ENCODE peak calls at places on chromosomes 6 and 20, in eight cellular contexts. One of them, this sample, is unnamed.

GRCh38 chr20:41469868-41470267 is 103.2 kb upstream of the EMILIN3 start:
- DNase-seq in endodermal cell: no peak
- DNase-seq in NCI-H1417: no peak
- DNase-seq in T-helper 2 cell: no peak
- DNase-seq in NCI-H446 treated with DMSO at 0.1 percent for 48 hours: no peak
- DNase-seq in stimulated activated CD4-positive, alpha-beta T cell treated with anti-CD3 and anti-CD28 coated beads, Interleukin-12 subunit alpha, Interleukin-12 subunit beta, amount 100 ng/mL, for 48 hours: no peak
- DNase-seq in central memory CD4-positive, alpha-beta T cell: no peak
- DNase-seq in GDM1: no peak
- DNase-seq in this sample: no peak

GRCh38 chr6:150638765-150639164 is 39.1 kb downstream of the PLEKHG1 start:
- DNase-seq in endodermal cell: no peak
- DNase-seq in NCI-H1417: no peak
- DNase-seq in T-helper 2 cell: no peak
- DNase-seq in NCI-H446 treated with DMSO at 0.1 percent for 48 hours: no peak
- DNase-seq in stimulated activated CD4-positive, alpha-beta T cell treated with anti-CD3 and anti-CD28 coated beads, Interleukin-12 subunit alpha, Interleukin-12 subunit beta, amount 100 ng/mL, for 48 hours: no peak
- DNase-seq in central memory CD4-positive, alpha-beta T cell: no peak
- DNase-seq in GDM1: no peak
- DNase-seq in this sample: no peak

GRCh38 chr6:11427827-11428245 is 109.7 kb upstream of the TMEM170B start:
- DNase-seq in endodermal cell: no peak
- DNase-seq in NCI-H1417: no peak
- DNase-seq in T-helper 2 cell: no peak
- DNase-seq in NCI-H446 treated with DMSO at 0.1 percent for 48 hours: no peak
- DNase-seq in stimulated activated CD4-positive, alpha-beta T cell treated with anti-CD3 and anti-CD28 coated beads, Interleukin-12 subunit alpha, Interleukin-12 subunit beta, amount 100 ng/mL, for 48 hours: no peak
- DNase-seq in central memory CD4-positive, alpha-beta T cell: no peak
- DNase-seq in GDM1: no peak
- DNase-seq in this sample: no peak

GRCh38 chr6:144033816-144034540 is 25.9 kb upstream of the PLAGL1 start:
- DNase-seq in endodermal cell: no peak
- DNase-seq in NCI-H1417: no peak
- DNase-seq in T-helper 2 cell: no peak
- DNase-seq in NCI-H446 treated with DMSO at 0.1 percent for 48 hours: no peak
- DNase-seq in stimulated activated CD4-positive, alpha-beta T cell treated with anti-CD3 and anti-CD28 coated beads, Interleukin-12 subunit alpha, Interleukin-12 subunit beta, amount 100 ng/mL, for 48 hours: no peak
- DNase-seq in central memory CD4-positive, alpha-beta T cell: no peak
- DNase-seq in GDM1: no peak
- DNase-seq in this sample: no peak

GRCh38 chr20:51447765-51448148 is 94.8 kb downstream of the NFATC2 start:
- DNase-seq in endodermal cell: no peak
- DNase-seq in NCI-H1417: no peak
- DNase-seq in T-helper 2 cell: no peak
- DNase-seq in NCI-H446 treated with DMSO at 0.1 percent for 48 hours: no peak
- DNase-seq in stimulated activated CD4-positive, alpha-beta T cell treated with anti-CD3 and anti-CD28 coated beads, Interleukin-12 subunit alpha, Interleukin-12 subunit beta, amount 100 ng/mL, for 48 hours: no peak
- DNase-seq in central memory CD4-positive, alpha-beta T cell: no peak
- DNase-seq in GDM1: no peak
- DNase-seq in this sample: no peak

GRCh38 chr6:40661726-40662125 is 74.6 kb upstream of the LRFN2 start:
- DNase-seq in endodermal cell: no peak
- DNase-seq in NCI-H1417: peak
- DNase-seq in T-helper 2 cell: no peak
- DNase-seq in NCI-H446 treated with DMSO at 0.1 percent for 48 hours: no peak
- DNase-seq in stimulated activated CD4-positive, alpha-beta T cell treated with anti-CD3 and anti-CD28 coated beads, Interleukin-12 subunit alpha, Interleukin-12 subunit beta, amount 100 ng/mL, for 48 hours: no peak
- DNase-seq in central memory CD4-positive, alpha-beta T cell: no peak
- DNase-seq in GDM1: no peak
- DNase-seq in this sample: no peak

GRCh38 chr6:15063253-15063853 is 182.5 kb upstream of the JARID2 start:
- DNase-seq in endodermal cell: no peak
- DNase-seq in NCI-H1417: no peak
- DNase-seq in T-helper 2 cell: no peak
- DNase-seq in NCI-H446 treated with DMSO at 0.1 percent for 48 hours: no peak
- DNase-seq in stimulated activated CD4-positive, alpha-beta T cell treated with anti-CD3 and anti-CD28 coated beads, Interleukin-12 subunit alpha, Interleukin-12 subunit beta, amount 100 ng/mL, for 48 hours: no peak
- DNase-seq in central memory CD4-positive, alpha-beta T cell: no peak
- DNase-seq in GDM1: peak
- DNase-seq in this sample: no peak

GRCh38 chr6:32954983-32955802 is 2.3 kb upstream of the HLA-DMA start:
- DNase-seq in endodermal cell: peak
- DNase-seq in NCI-H1417: no peak
- DNase-seq in T-helper 2 cell: no peak
- DNase-seq in NCI-H446 treated with DMSO at 0.1 percent for 48 hours: no peak
- DNase-seq in stimulated activated CD4-positive, alpha-beta T cell treated with anti-CD3 and anti-CD28 coated beads, Interleukin-12 subunit alpha, Interleukin-12 subunit beta, amount 100 ng/mL, for 48 hours: peak
- DNase-seq in central memory CD4-positive, alpha-beta T cell: peak
- DNase-seq in GDM1: peak
- DNase-seq in this sample: no peak

GRCh38 chr6:163086563-163086895 is 328.0 kb upstream of the QKI start:
- DNase-seq in endodermal cell: no peak
- DNase-seq in NCI-H1417: no peak
- DNase-seq in T-helper 2 cell: no peak
- DNase-seq in NCI-H446 treated with DMSO at 0.1 percent for 48 hours: no peak
- DNase-seq in stimulated activated CD4-positive, alpha-beta T cell treated with anti-CD3 and anti-CD28 coated beads, Interleukin-12 subunit alpha, Interleukin-12 subunit beta, amount 100 ng/mL, for 48 hours: no peak
- DNase-seq in central memory CD4-positive, alpha-beta T cell: no peak
- DNase-seq in GDM1: no peak
- DNase-seq in this sample: no peak

GRCh38 chr6:146595981-146596731 is 2.6 kb upstream of the ADGB start:
- DNase-seq in endodermal cell: no peak
- DNase-seq in NCI-H1417: no peak
- DNase-seq in T-helper 2 cell: no peak
- DNase-seq in NCI-H446 treated with DMSO at 0.1 percent for 48 hours: no peak
- DNase-seq in stimulated activated CD4-positive, alpha-beta T cell treated with anti-CD3 and anti-CD28 coated beads, Interleukin-12 subunit alpha, Interleukin-12 subunit beta, amount 100 ng/mL, for 48 hours: no peak
- DNase-seq in central memory CD4-positive, alpha-beta T cell: no peak
- DNase-seq in GDM1: peak
- DNase-seq in this sample: peak

GRCh38 chr20:50226093-50226974 is 35.7 kb downstream of the CEBPB start:
- DNase-seq in endodermal cell: peak
- DNase-seq in NCI-H1417: no peak
- DNase-seq in T-helper 2 cell: no peak
- DNase-seq in NCI-H446 treated with DMSO at 0.1 percent for 48 hours: no peak
- DNase-seq in stimulated activated CD4-positive, alpha-beta T cell treated with anti-CD3 and anti-CD28 coated beads, Interleukin-12 subunit alpha, Interleukin-12 subunit beta, amount 100 ng/mL, for 48 hours: no peak
- DNase-seq in central memory CD4-positive, alpha-beta T cell: no peak
- DNase-seq in GDM1: no peak
- DNase-seq in this sample: peak

GRCh38 chr20:49594143-49594928 is 26.4 kb upstream of the PTGIS start:
- DNase-seq in endodermal cell: no peak
- DNase-seq in NCI-H1417: no peak
- DNase-seq in T-helper 2 cell: no peak
- DNase-seq in NCI-H446 treated with DMSO at 0.1 percent for 48 hours: no peak
- DNase-seq in stimulated activated CD4-positive, alpha-beta T cell treated with anti-CD3 and anti-CD28 coated beads, Interleukin-12 subunit alpha, Interleukin-12 subunit beta, amount 100 ng/mL, for 48 hours: peak
- DNase-seq in central memory CD4-positive, alpha-beta T cell: no peak
- DNase-seq in GDM1: no peak
- DNase-seq in this sample: peak

GRCh38 chr20:3235661-3236324 is 3.2 kb downstream of the SLC4A11 start:
- DNase-seq in endodermal cell: no peak
- DNase-seq in NCI-H1417: no peak
- DNase-seq in T-helper 2 cell: no peak
- DNase-seq in NCI-H446 treated with DMSO at 0.1 percent for 48 hours: no peak
- DNase-seq in stimulated activated CD4-positive, alpha-beta T cell treated with anti-CD3 and anti-CD28 coated beads, Interleukin-12 subunit alpha, Interleukin-12 subunit beta, amount 100 ng/mL, for 48 hours: no peak
- DNase-seq in central memory CD4-positive, alpha-beta T cell: no peak
- DNase-seq in GDM1: no peak
- DNase-seq in this sample: no peak

GRCh38 chr6:2980465-2980855 is 9.1 kb upstream of the SERPINB6 start:
- DNase-seq in endodermal cell: peak
- DNase-seq in NCI-H1417: no peak
- DNase-seq in T-helper 2 cell: no peak
- DNase-seq in NCI-H446 treated with DMSO at 0.1 percent for 48 hours: no peak
- DNase-seq in stimulated activated CD4-positive, alpha-beta T cell treated with anti-CD3 and anti-CD28 coated beads, Interleukin-12 subunit alpha, Interleukin-12 subunit beta, amount 100 ng/mL, for 48 hours: no peak
- DNase-seq in central memory CD4-positive, alpha-beta T cell: no peak
- DNase-seq in GDM1: no peak
- DNase-seq in this sample: no peak

GRCh38 chr6:65045801-65046200 is 661.2 kb downstream of the EYS start:
- DNase-seq in endodermal cell: no peak
- DNase-seq in NCI-H1417: no peak
- DNase-seq in T-helper 2 cell: no peak
- DNase-seq in NCI-H446 treated with DMSO at 0.1 percent for 48 hours: no peak
- DNase-seq in stimulated activated CD4-positive, alpha-beta T cell treated with anti-CD3 and anti-CD28 coated beads, Interleukin-12 subunit alpha, Interleukin-12 subunit beta, amount 100 ng/mL, for 48 hours: no peak
- DNase-seq in central memory CD4-positive, alpha-beta T cell: no peak
- DNase-seq in GDM1: no peak
- DNase-seq in this sample: no peak

GRCh38 chr20:50916257-50916656 is 15.0 kb downstream of the ADNP start:
- DNase-seq in endodermal cell: no peak
- DNase-seq in NCI-H1417: no peak
- DNase-seq in T-helper 2 cell: no peak
- DNase-seq in NCI-H446 treated with DMSO at 0.1 percent for 48 hours: no peak
- DNase-seq in stimulated activated CD4-positive, alpha-beta T cell treated with anti-CD3 and anti-CD28 coated beads, Interleukin-12 subunit alpha, Interleukin-12 subunit beta, amount 100 ng/mL, for 48 hours: no peak
- DNase-seq in central memory CD4-positive, alpha-beta T cell: no peak
- DNase-seq in GDM1: no peak
- DNase-seq in this sample: no peak

GRCh38 chr20:45067558-45067957 is 33.4 kb downstream of the KCNS1 start:
- DNase-seq in endodermal cell: no peak
- DNase-seq in NCI-H1417: no peak
- DNase-seq in T-helper 2 cell: no peak
- DNase-seq in NCI-H446 treated with DMSO at 0.1 percent for 48 hours: no peak
- DNase-seq in stimulated activated CD4-positive, alpha-beta T cell treated with anti-CD3 and anti-CD28 coated beads, Interleukin-12 subunit alpha, Interleukin-12 subunit beta, amount 100 ng/mL, for 48 hours: no peak
- DNase-seq in central memory CD4-positive, alpha-beta T cell: no peak
- DNase-seq in GDM1: no peak
- DNase-seq in this sample: no peak